ENCODE peak calls at places on chromosomes 12 and 14, in six cellular contexts. Y, H, B, K, P and W are unnamed samples.

GRCh38 chr14:71029236-71029781 is 122.0 kb downstream of the PCNX1 start:
- DNase-seq in Y (no peak), P (no peak), K (no peak), H (no peak), B (no peak), W (no peak)

GRCh38 chr12:70576341-70577282 is 60.6 kb downstream of the PTPRB start:
- DNase-seq in Y (peak; percentile 85), H (peak; percentile 85), P (peak; percentile 92), B (no peak), K (no peak), W (peak; percentile 57)

GRCh38 chr12:10667581-10667980 is 6.3 kb downstream of the STYK1 start:
- DNase-seq in Y (no peak), H (no peak), K (no peak), P (no peak), B (no peak), W (no peak)

GRCh38 chr12:103909811-103910210 is 20.4 kb upstream of the HSP90B1 start:
- DNase-seq in H (peak; percentile 29), K (no peak), B (no peak), Y (peak; percentile 37), P (no peak), W (no peak)

GRCh38 chr14:40599726-40600125 is 1007.0 kb upstream of the LRFN5 start:
- DNase-seq in B (no peak), H (no peak), K (no peak), P (no peak), Y (no peak), W (no peak)

GRCh38 chr14:50775357-50775756 is 55.6 kb downstream of the NIN start:
- DNase-seq in H (peak; percentile 80), Y (peak; percentile 93), K (no peak), P (peak; percentile 12), B (no peak), W (no peak)

GRCh38 chr12:58069268-58069967 is 128.1 kb downstream of the ATP23 start:
- DNase-seq in P (no peak), Y (peak; percentile 44), B (no peak), K (no peak), H (peak; percentile 54), W (no peak)

GRCh38 chr12:48985475-48985897 is 7.4 kb downstream of the WNT1 start:
- DNase-seq in P (no peak), B (no peak), Y (no peak), H (no peak), K (no peak), W (no peak)

GRCh38 chr14:76007852-76008251 is 22.3 kb downstream of the IFT43 start:
- DNase-seq in H (no peak), Y (peak; percentile 18), P (no peak), K (no peak), B (no peak), W (no peak)

GRCh38 chr14:95761436-95761835 is 47.5 kb upstream of the TCL1A start:
- DNase-seq in P (no peak), H (no peak), Y (no peak), B (no peak), K (no peak), W (no peak)

GRCh38 chr12:26091837-26092236 is 33.0 kb downstream of the BHLHE41 start:
- DNase-seq in K (no peak), P (no peak), B (peak; percentile 57), Y (no peak), H (no peak), W (no peak)

GRCh38 chr12:31558521-31558920 is 32.4 kb downstream of the DENND5B start:
- DNase-seq in B (no peak), Y (peak; percentile 78), H (no peak), K (no peak), P (no peak), W (no peak)

GRCh38 chr12:19440019-19440858 is 947 bp downstream of the AEBP2 start:
- DNase-seq in K (no peak), Y (peak; percentile 51), P (peak; percentile 25), B (peak; percentile 61), H (peak; percentile 75), W (peak; percentile 44)

GRCh38 chr12:71503579-71504470 is 64.2 kb downstream of the LGR5 start:
- DNase-seq in P (no peak), H (no peak), B (no peak), Y (no peak), K (no peak), W (peak; percentile 39)

GRCh38 chr12:32302218-32302826 is 97.0 kb upstream of the FGD4 start:
- DNase-seq in K (no peak), H (no peak), B (peak; percentile 72), Y (no peak), P (peak; percentile 8), W (no peak)

GRCh38 chr12:82665142-82665923 is 21.4 kb upstream of the TMTC2 start:
- DNase-seq in P (no peak), B (peak; percentile 46), K (no peak), H (no peak), Y (no peak), W (no peak)

GRCh38 chr12:104336115-104336514 is 32.6 kb downstream of the EID3 start:
- DNase-seq in K (no peak), Y (no peak), H (no peak), P (no peak), B (no peak), W (no peak)

GRCh38 chr14:75113932-75114539 is 12.8 kb downstream of the NEK9 start:
- DNase-seq in H (no peak), K (no peak), P (no peak), B (no peak), Y (no peak), W (no peak)

GRCh38 chr12:48972213-48973021 is 882 bp upstream of the WNT10B start:
- DNase-seq in H (peak; percentile 58), P (peak; percentile 30), K (no peak), Y (peak; percentile 41), B (peak; percentile 68), W (no peak)

GRCh38 chr14:75271514-75271913 is 7.1 kb upstream of the FOS start:
- DNase-seq in P (no peak), H (no peak), B (no peak), Y (no peak), K (no peak), W (no peak)

GRCh38 chr12:47200446-47200845 is 120.7 kb upstream of the AMIGO2 start:
- DNase-seq in B (no peak), P (no peak), H (no peak), K (no peak), Y (no peak), W (no peak)

GRCh38 chr12:3055712-3056467 is 21.3 kb upstream of the TSPAN9 start:
- DNase-seq in K (no peak), Y (no peak), P (peak; percentile 73), B (peak; percentile 38), H (no peak), W (no peak)

GRCh38 chr14:100532154-100532915 is 54.9 kb downstream of the BEGAIN start:
- DNase-seq in K (no peak), B (peak; percentile 18), P (no peak), H (no peak), Y (peak; percentile 13), W (no peak)

GRCh38 chr12:95473440-95473946 is 459 bp upstream of the METAP2 start:
- DNase-seq in K (no peak), H (peak; percentile 62), B (peak; percentile 39), Y (peak; percentile 41), P (peak; percentile 39), W (peak; percentile 17)

GRCh38 chr12:52351196-52352059 is 15.9 kb downstream of the KRT85 start:
- DNase-seq in H (no peak), P (no peak), K (no peak), B (no peak), Y (no peak), W (no peak)

GRCh38 chr12:59040043-59040442 is 119.7 kb upstream of the LRIG3 start:
- DNase-seq in Y (peak; percentile 19), K (no peak), B (no peak), P (no peak), H (no peak), W (no peak)

GRCh38 chr12:119802472-119802871 is 74.6 kb downstream of the CIT start:
- DNase-seq in Y (peak; percentile 59), B (no peak), K (no peak), P (no peak), H (peak; percentile 23), W (no peak)

GRCh38 chr12:116346751-116347150 is 69.3 kb upstream of the MED13L start:
- DNase-seq in H (peak; percentile 81), Y (peak; percentile 94), K (no peak), P (no peak), B (no peak), W (no peak)

GRCh38 chr12:79255326-79255725 is 390.8 kb downstream of the SYT1 start:
- DNase-seq in K (no peak), P (no peak), B (no peak), Y (peak; percentile 19), H (no peak), W (no peak)
- H4K91ac ChIP-seq in K (no peak overlapping the region), P (no peak overlapping the region), B (no peak overlapping the region), Y (no peak overlapping the region), H (no peak overlapping the region), W (no peak overlapping the region)

DNA sequence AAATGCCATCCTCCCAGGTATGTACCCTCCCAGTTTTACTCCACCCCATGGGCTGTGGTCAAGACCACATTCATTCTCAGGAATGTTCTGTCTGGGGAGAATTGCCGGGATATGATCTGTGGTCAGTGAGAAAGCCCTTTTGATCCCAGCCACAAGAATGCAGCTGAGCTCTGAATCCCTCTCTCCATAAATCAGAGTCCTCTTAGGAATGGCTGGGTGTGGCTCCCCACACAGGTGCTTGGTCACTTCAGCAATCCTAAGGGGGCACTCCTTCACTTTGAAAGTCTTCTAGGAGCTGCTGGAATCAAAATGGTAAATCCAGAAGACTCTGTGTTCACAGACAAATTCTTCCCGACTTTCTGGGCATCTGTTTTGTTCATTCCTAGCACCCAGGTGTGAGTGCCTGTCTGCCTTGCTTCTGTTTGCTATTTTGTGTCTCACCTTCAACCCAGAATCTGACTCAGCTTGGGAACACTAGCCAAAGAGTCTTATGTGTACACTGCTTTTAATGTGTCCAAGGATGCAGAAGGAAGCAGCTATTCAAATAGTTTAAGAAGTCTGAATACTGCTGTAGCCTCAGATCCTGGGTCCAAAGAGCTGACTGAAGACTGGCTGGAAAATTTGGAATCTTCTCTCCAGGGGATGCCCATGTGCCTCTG is 144.6 kb upstream of the CDKN3 start:
- DNase-seq in H (peak; percentile 63), Y (peak; percentile 58), B (no peak), P (peak; percentile 71), K (no peak), W (no peak)
- H3K27ac ChIP-seq in H (peak overlapping the region; percentile 71), Y (no peak overlapping the region), B (no peak overlapping the region), P (no peak overlapping the region), K (no peak overlapping the region), W (no peak overlapping the region)

GRCh38 chr14:21097616-21098133 is 780 bp downstream of the ZNF219 start:
- DNase-seq in B (peak; percentile 61), K (no peak), Y (no peak), H (no peak), P (no peak), W (no peak)
- H4K91ac ChIP-seq in B (no peak overlapping the region), K (peak overlapping the region; percentile 81), Y (no peak overlapping the region), H (no peak overlapping the region), P (no peak overlapping the region), W (no peak overlapping the region)

GRCh38 chr12:113906411-113907200 is 59.5 kb downstream of the RBM19 start:
- DNase-seq in Y (no peak), K (no peak), B (no peak), P (no peak), H (no peak), W (no peak)

GRCh38 chr12:113908584-113909100 is 57.5 kb downstream of the RBM19 start:
- DNase-seq in B (no peak), H (no peak), P (no peak), K (no peak), Y (no peak), W (no peak)

GRCh38 chr12:113905829-113906228 is 60.3 kb downstream of the RBM19 start:
- DNase-seq in Y (no peak), H (no peak), P (no peak), B (no peak), K (no peak), W (no peak)

GRCh38 chr12:113909776-113910420 is 56.2 kb downstream of the RBM19 start:
- DNase-seq in Y (no peak), P (no peak), B (no peak), K (no peak), H (no peak), W (no peak)

GRCh38 chr12:113907446-113908180 is 58.5 kb downstream of the RBM19 start:
- DNase-seq in Y (no peak), B (no peak), K (no peak), P (no peak), H (no peak), W (no peak)
- H3K27ac ChIP-seq in Y (no peak overlapping the region), B (no peak overlapping the region), K (no peak overlapping the region), P (no peak overlapping the region), H (no peak overlapping the region), W (no peak overlapping the region)